ENCODE peak calls at places on chromosomes 4 and X, in four cellular contexts. Z is mucosa of descending colon; P is GM12878; R is stimulated activated CD8-positive, alpha-beta memory T cell treated with anti-CD3 and anti-CD28 coated beads, Interleukin-7, amount 100 ng/mL, for 24 hours. G is an unnamed sample.

GRCh38 chr4:152454398-152455011 is 81.4 kb downstream of the FBXW7 start:
- DNase-seq in Z (no peak), P (no peak), R (no peak), G (no peak)

GRCh38 chr4:10891866-10892265 is 207.3 kb upstream of the CLNK start:
- DNase-seq in Z (no peak), P (no peak), R (no peak), G (no peak)

GRCh38 chrX:97039363-97040029 is 155.8 kb downstream of the RPA4 start:
- DNase-seq in Z (no peak), P (peak), R (no peak), G (no peak)

GRCh38 chrX:48703642-48704481 is 7.3 kb downstream of the SUV39H1 start:
- DNase-seq in Z (no peak), P (no peak), R (no peak), G (no peak)

GRCh38 chr4:123606946-123607542 is 210.4 kb downstream of the SPRY1 start:
- DNase-seq in Z (no peak), P (peak), R (no peak), G (no peak)

GRCh38 chr4:7323872-7324650 is 110.7 kb downstream of the PSAPL1 start:
- DNase-seq in Z (peak), P (no peak), R (no peak), G (peak)

GRCh38 chrX:18707442-18708049 is at the start of gene PPEF1:
- DNase-seq in Z (no peak), P (no peak), R (no peak), G (peak)

GRCh38 chr4:88021824-88022223 is 14.4 kb downstream of the PKD2 start:
- DNase-seq in Z (no peak), P (no peak), R (no peak), G (no peak)

GRCh38 chr4:36779601-36780000 is 464.9 kb upstream of the NWD2 start:
- DNase-seq in Z (no peak), P (no peak), R (no peak), G (no peak)

GRCh38 chr4:6362896-6363295 is 93.2 kb downstream of the WFS1 start:
- DNase-seq in Z (peak), P (no peak), R (no peak), G (peak)

GRCh38 chr4:15405069-15405468 is 22.8 kb upstream of the C1QTNF7 start:
- DNase-seq in Z (no peak), P (no peak), R (no peak), G (no peak)

GRCh38 chr4:100641326-100641725 is 123.5 kb upstream of the EMCN start:
- DNase-seq in Z (no peak), P (no peak), R (no peak), G (no peak)

GRCh38 chr4:184396001-184396400 is 78.3 kb downstream of the IRF2 start:
- DNase-seq in Z (no peak), P (peak), R (no peak), G (no peak)

G was measured in HEK293T.